ENCODE peak calls at places on chromosomes 1 and 21, in five cellular contexts. W, O, P, U and K are unnamed samples.

GRCh38 chr21:27649746-27650145 is 682.9 kb upstream of the ADAMTS5 start:
- DNase-seq in W (no peak), O (no peak), P (no peak), U (no peak), K (no peak)

GRCh38 chr21:36693144-36694040 is 5.5 kb upstream of the SIM2 start:
- DNase-seq in W (no peak), O (no peak), P (no peak), U (no peak), K (no peak)

GRCh38 chr1:195462152-195462551 is 1146.1 kb downstream of the KCNT2 start:
- DNase-seq in W (no peak), O (no peak), P (no peak), U (no peak), K (no peak)

GRCh38 chr1:111219466-111220286 is 7.8 kb upstream of the CHI3L2 start:
- DNase-seq in W (no peak), O (no peak), P (no peak), U (no peak), K (no peak)

GRCh38 chr1:183685112-183685713 is 32.1 kb upstream of the APOBEC4 start:
- DNase-seq in W (no peak), O (peak), P (peak), U (no peak), K (no peak)

GRCh38 chr1:204975568-204976235 is 67.3 kb upstream of the CNTN2 start:
- DNase-seq in W (peak), O (peak), P (peak), U (peak), K (peak)

GRCh38 chr1:219699870-219700269 is 87.0 kb upstream of the ZC3H11B start:
- DNase-seq in W (no peak), O (no peak), P (peak), U (no peak), K (no peak)

GRCh38 chr1:89941110-89941770 is 53.7 kb upstream of the ZNF326 start:
- DNase-seq in W (no peak), O (no peak), P (no peak), U (no peak), K (no peak)

GRCh38 chr1:23964790-23965740 is 5.4 kb downstream of the PNRC2 start:
- DNase-seq in W (no peak), O (no peak), P (peak), U (no peak), K (no peak)

GRCh38 chr1:145827966-145828365 is 4.0 kb downstream of the POLR3C start:
- DNase-seq in W (no peak), O (no peak), P (no peak), U (no peak), K (no peak)

GRCh38 chr1:205669341-205670142 is 10.8 kb downstream of the SLC45A3 start:
- DNase-seq in W (no peak), O (no peak), P (no peak), U (no peak), K (no peak)

GRCh38 chr21:40386301-40386911 is 460.6 kb downstream of the DSCAM start:
- DNase-seq in W (no peak), O (no peak), P (no peak), U (peak), K (no peak)

GRCh38 chr1:7410156-7410555 is 360.9 kb upstream of the VAMP3 start:
- DNase-seq in W (no peak), O (no peak), P (no peak), U (no peak), K (no peak)

GRCh38 chr1:185719021-185719420 is 15.2 kb upstream of the HMCN1 start:
- DNase-seq in W (no peak), O (peak), P (peak), U (no peak), K (no peak)

GRCh38 chr1:112510340-112510739 is 1.6 kb downstream of the WNT2B start:
- DNase-seq in W (no peak), O (no peak), P (no peak), U (no peak), K (no peak)

GRCh38 chr1:162899422-162900168 is 38.6 kb upstream of the CCDC190 start:
- DNase-seq in W (no peak), O (no peak), P (peak), U (no peak), K (no peak)

GRCh38 chr1:181179279-181179979 is 90.9 kb downstream of the IER5 start:
- DNase-seq in W (no peak), O (no peak), P (no peak), U (no peak), K (no peak)

GRCh38 chr1:181178241-181178640 is 89.7 kb downstream of the IER5 start:
- DNase-seq in W (no peak), O (no peak), P (no peak), U (no peak), K (no peak)

GRCh38 chr1:181181792-181182585 is 93.5 kb downstream of the IER5 start:
- DNase-seq in W (no peak), O (no peak), P (no peak), U (no peak), K (no peak)

GRCh38 chr1:181175955-181176354 is 87.5 kb downstream of the IER5 start:
- DNase-seq in W (no peak), O (no peak), P (no peak), U (no peak), K (no peak)

GRCh38 chr1:181179980-181180964 is 91.8 kb downstream of the IER5 start:
- DNase-seq in W (no peak), O (no peak), P (peak), U (peak), K (no peak)
- H3K4me3 ChIP-seq in W (no peak), O (no peak), P (no peak), U (no peak), K (no peak)

DNA sequence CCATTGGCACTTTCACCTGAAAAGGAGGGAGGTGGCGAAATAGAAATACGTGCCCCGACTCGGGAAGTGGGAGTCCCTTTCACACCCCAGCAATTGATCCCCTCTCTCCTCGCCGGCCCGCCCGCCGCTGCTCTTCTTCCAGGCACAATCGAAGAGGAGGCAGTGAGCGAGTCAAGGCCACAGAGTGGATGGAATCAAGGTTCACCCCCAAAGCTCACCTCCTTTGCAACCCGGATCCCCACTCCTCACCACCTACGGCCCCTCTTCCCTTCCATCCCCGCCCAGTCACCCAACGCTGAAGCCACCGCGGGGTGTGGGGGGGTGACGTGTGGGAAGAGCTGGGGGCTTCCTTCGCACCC is 771 bp downstream of the PLPPR5 start:
- DNase-seq in W (no peak), O (no peak), P (no peak), U (no peak), K (no peak)
- H3K4me3 ChIP-seq in W (peak), O (no peak), P (no peak), U (peak), K (no peak)

GRCh38 chr1:180166436-180166800 is 11.7 kb downstream of the QSOX1 start:
- DNase-seq in W (no peak), O (no peak), P (no peak), U (no peak), K (no peak)

GRCh38 chr1:180165509-180166435 is 11.1 kb downstream of the QSOX1 start:
- DNase-seq in W (no peak), O (no peak), P (no peak), U (no peak), K (no peak)

GRCh38 chr1:180167721-180168467 is 13.2 kb downstream of the QSOX1 start:
- DNase-seq in W (no peak), O (peak), P (peak), U (no peak), K (no peak)

GRCh38 chr1:180168786-180169640 is 14.3 kb downstream of the QSOX1 start:
- DNase-seq in W (no peak), O (no peak), P (peak), U (no peak), K (no peak)

GRCh38 chr1:180167021-180167701 is 12.5 kb downstream of the QSOX1 start:
- DNase-seq in W (no peak), O (no peak), P (peak), U (no peak), K (no peak)
- H3K4me3 ChIP-seq in W (no peak), O (no peak), P (no peak), U (no peak), K (no peak)

DNA sequence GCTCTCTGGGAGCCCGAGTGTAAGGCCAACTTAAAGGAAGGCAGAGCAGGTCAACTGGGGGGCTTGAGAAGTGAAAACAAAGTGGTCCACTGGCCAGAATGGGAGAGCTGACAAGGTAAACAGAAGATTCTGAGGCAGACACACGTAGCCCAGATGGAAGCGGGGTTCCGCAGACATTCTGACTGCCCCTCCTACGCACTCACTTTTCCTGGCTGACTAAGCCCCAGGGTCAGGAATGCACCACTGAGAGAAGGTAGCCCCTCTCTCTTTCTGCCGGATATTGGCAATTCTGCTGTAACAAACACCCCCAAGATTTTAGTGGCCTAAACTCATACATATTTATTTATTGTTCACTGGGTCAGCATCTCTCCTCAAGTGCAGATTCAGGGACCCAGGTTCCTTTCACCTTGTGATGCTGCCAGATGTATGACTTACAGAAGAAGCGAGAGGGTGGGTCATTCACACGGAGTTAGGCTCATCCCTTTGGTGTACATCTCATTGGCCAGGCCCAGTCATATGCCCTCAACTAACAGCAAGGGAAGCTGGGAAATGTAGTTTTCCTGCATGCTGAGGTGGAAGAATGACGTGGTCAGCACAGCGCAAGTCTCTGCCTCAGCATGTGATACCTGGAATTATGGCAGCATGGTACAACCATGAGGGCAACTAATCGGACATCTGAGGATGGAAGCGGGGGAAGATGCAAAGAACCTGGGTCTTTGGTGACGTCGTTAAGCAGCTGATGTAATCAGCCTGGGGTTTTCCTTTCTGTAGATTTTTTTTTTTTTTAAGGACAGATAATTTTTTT is 43.5 kb upstream of the MRPS6 start:
- DNase-seq in W (peak), O (peak), P (peak), U (no peak), K (peak)
- H3K4me3 ChIP-seq in W (no peak), O (no peak), P (peak), U (no peak), K (peak)

DNA sequence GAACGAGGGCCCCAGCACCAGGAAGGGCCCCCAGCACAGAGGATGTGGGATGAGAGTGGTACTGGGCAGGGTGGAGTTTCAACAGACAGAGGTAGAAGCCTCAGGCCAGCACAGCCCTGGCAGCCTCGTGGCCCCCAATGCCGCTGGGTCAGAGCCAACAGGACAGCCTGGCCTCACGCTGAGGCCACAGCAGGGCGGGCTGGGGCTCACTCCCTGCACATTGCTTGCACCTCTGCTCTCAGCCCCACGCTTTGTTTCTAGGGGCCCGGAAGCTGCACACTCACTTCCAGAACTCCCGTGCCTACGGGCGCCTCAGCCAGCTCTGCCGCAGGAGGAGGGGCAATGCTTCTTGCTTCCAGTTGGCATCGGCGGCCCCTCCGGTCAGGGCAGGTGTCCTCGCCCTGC is 72.9 kb downstream of the SIK1 start:
- DNase-seq in W (no peak), O (no peak), P (no peak), U (no peak), K (no peak)
- H3K4me3 ChIP-seq in W (no peak), O (no peak), P (no peak), U (no peak), K (no peak)

GRCh38 chr1:226406401-226406881 is 1.5 kb downstream of the PARP1 start:
- DNase-seq in W (no peak), O (no peak), P (peak), U (no peak), K (peak)

GRCh38 chr1:226407199-226407496 is 745 bp downstream of the PARP1 start:
- DNase-seq in W (no peak), O (no peak), P (no peak), U (no peak), K (no peak)

GRCh38 chr1:226404904-226405222 is 3.0 kb downstream of the PARP1 start:
- DNase-seq in W (no peak), O (no peak), P (no peak), U (no peak), K (no peak)

GRCh38 chr1:226404063-226404903 is 3.6 kb downstream of the PARP1 start:
- DNase-seq in W (no peak), O (no peak), P (peak), U (no peak), K (no peak)

DNA sequence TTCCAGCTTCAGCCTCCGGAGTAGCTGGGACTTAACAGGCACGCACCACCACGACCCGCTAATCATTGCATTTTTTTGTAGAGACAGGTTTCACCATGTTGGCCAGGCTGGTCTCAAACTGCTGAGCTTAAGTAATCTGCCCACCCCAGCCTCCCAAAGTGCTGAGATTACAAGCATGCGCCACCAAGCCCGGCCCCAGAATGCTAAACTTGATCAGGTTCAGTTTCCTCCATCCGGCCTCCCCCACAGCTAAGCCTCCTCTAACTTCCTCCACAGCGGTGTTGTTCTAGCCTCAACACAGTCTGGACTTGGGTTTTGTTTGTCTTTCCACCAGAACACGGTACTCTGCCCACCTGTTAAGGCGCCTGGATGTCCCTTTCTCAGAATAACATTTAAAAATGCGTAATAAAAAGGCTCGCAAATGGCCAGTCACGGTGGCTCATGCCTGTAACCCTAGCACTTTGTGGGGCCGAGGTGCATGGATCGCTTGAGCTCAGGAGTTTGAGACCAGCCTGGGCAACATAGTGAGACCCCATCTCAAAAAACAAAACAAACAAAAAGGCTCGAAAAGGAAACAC is 2.4 kb downstream of the PARP1 start:
- DNase-seq in W (no peak), O (no peak), P (no peak), U (no peak), K (peak)
- H3K4me3 ChIP-seq in W (peak), O (no peak), P (no peak), U (no peak), K (peak)

DNA sequence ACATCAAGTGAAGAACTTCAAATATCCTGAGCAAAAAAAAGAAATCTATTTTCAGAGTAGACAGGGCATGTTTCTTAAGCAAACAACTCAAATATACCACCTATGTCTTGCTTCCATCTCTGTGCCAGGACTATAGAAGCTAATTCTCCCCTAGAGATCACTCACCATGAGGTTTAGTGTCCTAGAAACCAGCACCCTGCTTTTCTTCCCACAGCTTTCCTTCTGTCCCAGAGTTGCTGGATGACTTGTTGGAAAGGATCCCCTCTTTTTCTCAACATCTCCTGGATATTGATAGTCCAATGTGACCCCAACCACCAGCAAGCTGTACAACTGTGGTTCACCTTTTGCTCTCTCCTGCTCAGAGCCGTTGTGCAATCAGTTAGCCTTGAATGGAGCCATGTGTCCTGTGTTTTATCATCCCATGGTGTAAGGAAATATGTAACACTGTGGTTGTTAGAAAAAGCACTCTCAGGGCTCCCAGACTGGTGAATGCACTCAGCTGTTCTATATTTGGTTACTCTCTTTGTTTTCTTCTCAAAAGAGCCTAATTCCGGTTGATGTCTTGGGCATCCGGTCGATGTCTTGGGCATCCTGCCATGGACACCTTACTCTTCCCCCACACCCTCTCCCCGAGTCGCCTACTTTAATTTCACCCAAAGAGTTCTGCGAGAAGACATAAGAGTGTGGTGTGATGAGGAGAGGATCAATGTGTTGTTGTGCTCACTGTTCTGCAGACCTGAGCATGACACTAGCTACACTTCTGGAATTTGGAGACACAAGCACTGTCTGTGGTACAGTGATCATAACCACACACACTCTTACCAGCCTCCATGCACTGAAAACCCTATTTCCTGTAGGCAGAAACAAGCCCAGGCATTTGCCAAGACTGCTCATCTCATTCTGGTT is 1.7 kb downstream of the TNFSF4 start:
- DNase-seq in W (no peak), O (no peak), P (peak), U (no peak), K (peak)
- H3K4me3 ChIP-seq in W (peak), O (no peak), P (no peak), U (no peak), K (peak)

GRCh38 chr21:29181799-29182470 is 51.5 kb downstream of the MAP3K7CL start:
- DNase-seq in W (no peak), O (peak), P (peak), U (no peak), K (no peak)
- H3K4me3 ChIP-seq in W (no peak), O (peak), P (peak), U (peak), K (no peak)

DNA sequence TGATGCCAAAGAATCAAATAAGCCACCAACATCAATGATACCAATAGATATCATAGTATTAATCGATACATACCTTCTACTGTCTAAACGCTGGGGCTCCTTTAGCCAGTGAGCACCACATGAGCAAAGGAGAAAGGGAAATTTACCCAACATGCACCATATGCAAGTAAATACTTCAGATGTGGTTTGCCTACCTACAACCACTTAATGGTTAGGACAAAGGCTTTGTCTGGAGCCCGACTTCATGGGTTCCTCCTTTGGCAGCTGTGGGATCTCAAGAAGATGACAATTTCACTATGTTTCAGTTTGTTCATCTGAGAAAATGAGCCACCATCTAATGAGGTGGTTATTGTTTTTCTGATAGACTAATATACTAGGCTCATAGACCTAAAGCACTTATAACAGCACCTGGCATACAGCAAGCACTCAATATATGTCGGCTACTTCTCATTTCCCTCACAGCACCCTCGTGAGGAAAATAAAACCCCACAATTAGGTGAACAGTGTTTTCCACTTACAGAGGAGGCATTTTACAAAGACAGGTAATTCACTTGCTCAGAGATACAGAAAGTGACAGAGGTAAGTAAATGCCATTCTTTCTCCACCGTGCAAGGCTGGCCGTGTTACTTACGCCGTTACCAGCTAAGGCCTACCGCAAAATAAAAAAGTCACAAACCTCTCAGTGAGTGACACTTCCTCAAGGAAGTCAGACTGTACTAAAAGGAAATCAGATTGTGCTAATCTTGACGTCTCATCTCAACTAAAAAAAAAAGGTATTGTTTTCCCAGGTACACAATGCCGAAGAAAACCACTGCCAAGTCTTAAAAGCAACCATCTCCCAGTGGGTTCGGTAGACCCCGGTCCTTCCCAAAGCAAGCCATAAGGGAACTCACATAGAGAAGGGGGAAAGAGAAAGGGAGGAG is 1.6 kb downstream of the TTC13 start:
- DNase-seq in W (peak), O (no peak), P (no peak), U (no peak), K (peak)
- H3K4me3 ChIP-seq in W (peak), O (peak), P (peak), U (peak), K (peak)